ENCODE peak calls at places on chromosomes 11 and 22, in eight cellular contexts. One of them, this sample, is unnamed.

GRCh38 chr11:80855975-80856524 is 1415.2 kb upstream of the TENM4 start:
- DNase-seq in RWPE2: no peak
- DNase-seq in stomach: no peak
- DNase-seq in osteoblast: no peak
- DNase-seq in OCI-LY7: no peak
- DNase-seq in effector memory CD4-positive, alpha-beta T cell: no peak
- DNase-seq in colonic mucosa: no peak
- DNase-seq in kidney: no peak
- DNase-seq in this sample: no peak

GRCh38 chr11:31813961-31814868 is 3.1 kb upstream of the PAX6 start:
- DNase-seq in RWPE2: no peak
- DNase-seq in osteoblast: peak; percentile 86
- DNase-seq in stomach: no peak
- DNase-seq in kidney: no peak
- DNase-seq in colonic mucosa: no peak
- DNase-seq in effector memory CD4-positive, alpha-beta T cell: no peak
- DNase-seq in OCI-LY7: no peak
- DNase-seq in this sample: no peak

GRCh38 chr22:22720201-22720723 is 75.8 kb downstream of the GGTLC2 start:
- DNase-seq in RWPE2: no peak
- DNase-seq in osteoblast: peak; percentile 43
- DNase-seq in effector memory CD4-positive, alpha-beta T cell: no peak
- DNase-seq in OCI-LY7: peak; percentile 91
- DNase-seq in stomach: no peak
- DNase-seq in colonic mucosa: peak; percentile 51
- DNase-seq in kidney: no peak
- DNase-seq in this sample: peak; percentile 39

GRCh38 chr22:46652081-46652929 is 32.1 kb downstream of the GRAMD4 start:
- DNase-seq in kidney: no peak
- DNase-seq in stomach: no peak
- DNase-seq in effector memory CD4-positive, alpha-beta T cell: no peak
- DNase-seq in osteoblast: peak; percentile 95
- DNase-seq in colonic mucosa: no peak
- DNase-seq in OCI-LY7: no peak
- DNase-seq in RWPE2: no peak
- DNase-seq in this sample: no peak

GRCh38 chr22:20422271-20422958 is 15.2 kb downstream of the SCARF2 start:
- DNase-seq in kidney: peak; percentile 68
- DNase-seq in stomach: no peak
- DNase-seq in osteoblast: peak; percentile 96
- DNase-seq in RWPE2: peak; percentile 41
- DNase-seq in colonic mucosa: no peak
- DNase-seq in OCI-LY7: no peak
- DNase-seq in effector memory CD4-positive, alpha-beta T cell: no peak
- DNase-seq in this sample: no peak

GRCh38 chr11:33843018-33843417 is 48.9 kb downstream of the LMO2 start:
- DNase-seq in OCI-LY7: no peak
- DNase-seq in effector memory CD4-positive, alpha-beta T cell: no peak
- DNase-seq in stomach: no peak
- DNase-seq in kidney: no peak
- DNase-seq in colonic mucosa: no peak
- DNase-seq in osteoblast: no peak
- DNase-seq in RWPE2: no peak
- DNase-seq in this sample: no peak

GRCh38 chr11:126384053-126384335 is 28.5 kb downstream of the ST3GAL4 start:
- DNase-seq in RWPE2: no peak
- DNase-seq in stomach: no peak
- DNase-seq in effector memory CD4-positive, alpha-beta T cell: no peak
- DNase-seq in OCI-LY7: no peak
- DNase-seq in colonic mucosa: no peak
- DNase-seq in kidney: no peak
- DNase-seq in osteoblast: no peak
- DNase-seq in this sample: no peak

GRCh38 chr11:119742263-119742861 is 13.4 kb upstream of the NECTIN1 start:
- DNase-seq in osteoblast: no peak
- DNase-seq in kidney: no peak
- DNase-seq in OCI-LY7: no peak
- DNase-seq in RWPE2: peak; percentile 38
- DNase-seq in effector memory CD4-positive, alpha-beta T cell: no peak
- DNase-seq in colonic mucosa: peak; percentile 62
- DNase-seq in stomach: no peak
- DNase-seq in this sample: no peak

GRCh38 chr11:22787565-22788162 is 41.9 kb downstream of the SVIP start:
- DNase-seq in OCI-LY7: peak; percentile 56
- DNase-seq in kidney: no peak
- DNase-seq in RWPE2: no peak
- DNase-seq in stomach: no peak
- DNase-seq in effector memory CD4-positive, alpha-beta T cell: peak; percentile 3
- DNase-seq in colonic mucosa: no peak
- DNase-seq in osteoblast: no peak
- DNase-seq in this sample: no peak

GRCh38 chr22:37370306-37370979 is 56.8 kb downstream of the ELFN2 start:
- DNase-seq in kidney: no peak
- DNase-seq in stomach: peak; percentile 29
- DNase-seq in effector memory CD4-positive, alpha-beta T cell: no peak
- DNase-seq in colonic mucosa: peak; percentile 25
- DNase-seq in osteoblast: no peak
- DNase-seq in OCI-LY7: peak; percentile 75
- DNase-seq in RWPE2: no peak
- DNase-seq in this sample: no peak

GRCh38 chr11:127493330-127493729 is 492.8 kb upstream of the KIRREL3 start:
- DNase-seq in kidney: no peak
- DNase-seq in osteoblast: no peak
- DNase-seq in OCI-LY7: peak; percentile 10
- DNase-seq in effector memory CD4-positive, alpha-beta T cell: no peak
- DNase-seq in stomach: no peak
- DNase-seq in RWPE2: no peak
- DNase-seq in colonic mucosa: no peak
- DNase-seq in this sample: no peak

GRCh38 chr11:6608011-6608410 is 4.0 kb downstream of the TAF10 start:
- DNase-seq in stomach: no peak
- DNase-seq in colonic mucosa: peak; percentile 17
- DNase-seq in RWPE2: peak; percentile 25
- DNase-seq in kidney: peak; percentile 51
- DNase-seq in effector memory CD4-positive, alpha-beta T cell: no peak
- DNase-seq in OCI-LY7: no peak
- DNase-seq in osteoblast: no peak
- DNase-seq in this sample: no peak

GRCh38 chr11:119567667-119568582 is 145.0 kb upstream of the THY1 start:
- DNase-seq in stomach: no peak
- DNase-seq in effector memory CD4-positive, alpha-beta T cell: no peak
- DNase-seq in osteoblast: peak; percentile 86
- DNase-seq in RWPE2: no peak
- DNase-seq in kidney: no peak
- DNase-seq in colonic mucosa: no peak
- DNase-seq in OCI-LY7: no peak
- DNase-seq in this sample: no peak

GRCh38 chr11:56513280-56513679 is 22.1 kb upstream of the OR5M8 start:
- DNase-seq in colonic mucosa: no peak
- DNase-seq in osteoblast: no peak
- DNase-seq in stomach: no peak
- DNase-seq in RWPE2: no peak
- DNase-seq in kidney: no peak
- DNase-seq in effector memory CD4-positive, alpha-beta T cell: no peak
- DNase-seq in OCI-LY7: no peak
- DNase-seq in this sample: no peak

GRCh38 chr11:128470081-128470480 is 117.3 kb downstream of the ETS1 start:
- DNase-seq in osteoblast: no peak
- DNase-seq in colonic mucosa: no peak
- DNase-seq in effector memory CD4-positive, alpha-beta T cell: no peak
- DNase-seq in RWPE2: no peak
- DNase-seq in stomach: no peak
- DNase-seq in kidney: no peak
- DNase-seq in OCI-LY7: peak; percentile 44
- DNase-seq in this sample: peak; percentile 80

GRCh38 chr11:47269829-47270305 is at the start of gene MADD:
- DNase-seq in effector memory CD4-positive, alpha-beta T cell: peak; percentile 84
- DNase-seq in OCI-LY7: peak; percentile 96
- DNase-seq in stomach: peak; percentile 89
- DNase-seq in osteoblast: peak; percentile 98
- DNase-seq in kidney: peak; percentile 96
- DNase-seq in RWPE2: no peak
- DNase-seq in colonic mucosa: peak; percentile 85
- DNase-seq in this sample: peak; percentile 91

GRCh38 chr22:19571207-19571795 is 47.1 kb upstream of the CLDN5 start:
- DNase-seq in kidney: no peak
- DNase-seq in RWPE2: no peak
- DNase-seq in effector memory CD4-positive, alpha-beta T cell: no peak
- DNase-seq in osteoblast: no peak
- DNase-seq in OCI-LY7: no peak
- DNase-seq in stomach: no peak
- DNase-seq in colonic mucosa: no peak
- DNase-seq in this sample: no peak

GRCh38 chr11:78045851-78046485 is 17.7 kb upstream of the THRSP start:
- DNase-seq in colonic mucosa: peak; percentile 84
- DNase-seq in osteoblast: peak; percentile 94
- DNase-seq in RWPE2: no peak
- DNase-seq in OCI-LY7: peak; percentile 68
- DNase-seq in kidney: peak; percentile 93
- DNase-seq in stomach: peak; percentile 89
- DNase-seq in effector memory CD4-positive, alpha-beta T cell: peak; percentile 56
- DNase-seq in this sample: peak; percentile 75

GRCh38 chr22:23242473-23243001 is 62.2 kb downstream of the BCR start:
- DNase-seq in kidney: no peak
- DNase-seq in osteoblast: peak; percentile 84
- DNase-seq in effector memory CD4-positive, alpha-beta T cell: no peak
- DNase-seq in RWPE2: no peak
- DNase-seq in stomach: no peak
- DNase-seq in colonic mucosa: no peak
- DNase-seq in OCI-LY7: no peak
- DNase-seq in this sample: no peak

GRCh38 chr11:70038034-70038834 is 39.9 kb upstream of the ANO1 start:
- DNase-seq in OCI-LY7: no peak
- DNase-seq in osteoblast: no peak
- DNase-seq in kidney: no peak
- DNase-seq in stomach: peak; percentile 2
- DNase-seq in effector memory CD4-positive, alpha-beta T cell: no peak
- DNase-seq in colonic mucosa: no peak
- DNase-seq in RWPE2: no peak
- DNase-seq in this sample: no peak

GRCh38 chr22:36333632-36334031 is 54.1 kb downstream of the MYH9 start:
- DNase-seq in OCI-LY7: no peak
- DNase-seq in kidney: no peak
- DNase-seq in stomach: peak; percentile 69
- DNase-seq in effector memory CD4-positive, alpha-beta T cell: no peak
- DNase-seq in colonic mucosa: no peak
- DNase-seq in RWPE2: no peak
- DNase-seq in osteoblast: peak; percentile 14
- DNase-seq in this sample: no peak
- H3K4me3 ChIP-seq in OCI-LY7: no peak overlapping the region
- H3K4me3 ChIP-seq in kidney: no peak overlapping the region
- H3K4me3 ChIP-seq in stomach: no peak overlapping the region
- H3K4me3 ChIP-seq in effector memory CD4-positive, alpha-beta T cell: peak overlapping the region; percentile 39
- H3K4me3 ChIP-seq in colonic mucosa: no peak overlapping the region
- H3K4me3 ChIP-seq in RWPE2: no peak overlapping the region
- H3K4me3 ChIP-seq in osteoblast: no peak overlapping the region
- H3K4me3 ChIP-seq in this sample: no peak overlapping the region

GRCh38 chr11:114076974-114077373 is 17.5 kb downstream of the ZBTB16 start:
- DNase-seq in RWPE2: no peak
- DNase-seq in kidney: no peak
- DNase-seq in osteoblast: no peak
- DNase-seq in colonic mucosa: no peak
- DNase-seq in effector memory CD4-positive, alpha-beta T cell: no peak
- DNase-seq in OCI-LY7: no peak
- DNase-seq in stomach: no peak
- DNase-seq in this sample: no peak
- H3K4me1 ChIP-seq in RWPE2: peaks cover 25% of the 10 kb centered on the region
- H3K4me1 ChIP-seq in kidney: peaks cover 51% of the 10 kb centered on the region
- H3K4me1 ChIP-seq in osteoblast: peaks cover 5% of the 10 kb centered on the region
- H3K4me1 ChIP-seq in colonic mucosa: peaks cover 13% of the 10 kb centered on the region
- H3K4me1 ChIP-seq in effector memory CD4-positive, alpha-beta T cell: peaks cover 51% of the 10 kb centered on the region
- H3K4me1 ChIP-seq in OCI-LY7: peaks cover 20% of the 10 kb centered on the region
- H3K4me1 ChIP-seq in stomach: peaks cover 99% of the 10 kb centered on the region
- H3K4me1 ChIP-seq in this sample: peaks cover 75% of the 10 kb centered on the region

GRCh38 chr11:19674831-19675230 is 37.8 kb upstream of the NAV2 start:
- DNase-seq in effector memory CD4-positive, alpha-beta T cell: no peak
- DNase-seq in colonic mucosa: no peak
- DNase-seq in RWPE2: no peak
- DNase-seq in osteoblast: no peak
- DNase-seq in OCI-LY7: no peak
- DNase-seq in stomach: no peak
- DNase-seq in kidney: no peak
- DNase-seq in this sample: no peak

GRCh38 chr11:19673924-19674390 is 38.7 kb upstream of the NAV2 start:
- DNase-seq in colonic mucosa: peak; percentile 41
- DNase-seq in stomach: no peak
- DNase-seq in effector memory CD4-positive, alpha-beta T cell: no peak
- DNase-seq in osteoblast: no peak
- DNase-seq in RWPE2: no peak
- DNase-seq in kidney: peak; percentile 91
- DNase-seq in OCI-LY7: no peak
- DNase-seq in this sample: no peak

GRCh38 chr11:19674420-19674819 is 38.2 kb upstream of the NAV2 start:
- DNase-seq in effector memory CD4-positive, alpha-beta T cell: no peak
- DNase-seq in kidney: no peak
- DNase-seq in OCI-LY7: no peak
- DNase-seq in colonic mucosa: no peak
- DNase-seq in stomach: no peak
- DNase-seq in RWPE2: no peak
- DNase-seq in osteoblast: no peak
- DNase-seq in this sample: no peak

GRCh38 chr11:19676508-19677379 is 35.9 kb upstream of the NAV2 start:
- DNase-seq in RWPE2: no peak
- DNase-seq in stomach: no peak
- DNase-seq in effector memory CD4-positive, alpha-beta T cell: no peak
- DNase-seq in kidney: no peak
- DNase-seq in osteoblast: no peak
- DNase-seq in colonic mucosa: no peak
- DNase-seq in OCI-LY7: no peak
- DNase-seq in this sample: no peak

GRCh38 chr11:19675397-19675796 is 37.2 kb upstream of the NAV2 start:
- DNase-seq in colonic mucosa: no peak
- DNase-seq in kidney: no peak
- DNase-seq in osteoblast: no peak
- DNase-seq in OCI-LY7: no peak
- DNase-seq in RWPE2: no peak
- DNase-seq in stomach: no peak
- DNase-seq in effector memory CD4-positive, alpha-beta T cell: no peak
- DNase-seq in this sample: no peak
- H3K27ac ChIP-seq in colonic mucosa: no peak overlapping the region
- H3K27ac ChIP-seq in kidney: no peak overlapping the region
- H3K27ac ChIP-seq in osteoblast: no peak overlapping the region
- H3K27ac ChIP-seq in OCI-LY7: no peak overlapping the region
- H3K27ac ChIP-seq in RWPE2: no peak overlapping the region
- H3K27ac ChIP-seq in stomach: peak overlapping the region; percentile 87
- H3K27ac ChIP-seq in effector memory CD4-positive, alpha-beta T cell: no peak overlapping the region
- H3K27ac ChIP-seq in this sample: no peak overlapping the region

DNA sequence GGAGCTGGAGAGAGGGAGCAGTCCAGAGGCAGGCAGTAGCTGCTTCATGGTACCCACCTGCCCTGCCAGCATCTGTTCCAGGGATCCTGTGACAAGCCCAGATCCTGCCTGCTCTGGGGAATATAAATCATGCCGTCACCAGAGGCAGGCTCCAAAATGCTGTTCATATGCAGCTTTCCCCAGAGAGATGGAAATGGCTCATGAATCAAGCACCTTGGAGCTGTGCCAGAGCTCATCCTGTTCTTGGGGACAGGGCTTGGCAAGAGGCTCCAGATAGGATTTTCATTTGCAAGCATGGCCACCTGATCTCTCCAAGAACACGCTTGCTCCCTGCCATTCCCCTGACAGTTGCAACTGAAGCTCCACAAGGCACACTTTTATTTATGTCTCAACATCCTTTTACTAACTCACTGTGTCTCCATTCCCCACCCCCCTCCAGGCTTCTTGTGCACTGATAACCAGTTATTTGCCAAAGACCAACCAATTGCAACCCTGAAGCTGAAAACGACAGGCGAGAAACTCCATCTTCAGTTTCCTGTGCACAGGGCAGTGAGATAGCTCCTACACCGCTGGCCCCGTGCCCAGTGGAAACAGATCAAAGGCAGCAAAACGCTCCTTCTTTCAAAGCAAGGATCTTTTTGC is 115.8 kb upstream of the PITPNB start:
- DNase-seq in effector memory CD4-positive, alpha-beta T cell: no peak
- DNase-seq in stomach: peak; percentile 78
- DNase-seq in osteoblast: peak; percentile 9
- DNase-seq in OCI-LY7: no peak
- DNase-seq in colonic mucosa: peak; percentile 39
- DNase-seq in kidney: peak; percentile 85
- DNase-seq in RWPE2: no peak
- DNase-seq in this sample: no peak
- H3K4me3 ChIP-seq in effector memory CD4-positive, alpha-beta T cell: no peak overlapping the region
- H3K4me3 ChIP-seq in stomach: no peak overlapping the region
- H3K4me3 ChIP-seq in osteoblast: no peak overlapping the region
- H3K4me3 ChIP-seq in OCI-LY7: no peak overlapping the region
- H3K4me3 ChIP-seq in colonic mucosa: no peak overlapping the region
- H3K4me3 ChIP-seq in kidney: no peak overlapping the region
- H3K4me3 ChIP-seq in RWPE2: no peak overlapping the region
- H3K4me3 ChIP-seq in this sample: no peak overlapping the region